ENCODE peak calls at places on chromosomes 5 and 9, in six cellular contexts. O is astrocyte, F is choroid plexus epithelial cell, G is heart right ventricle, Z is nephron progenitor cell, Q is NCI-H2081. X is an unnamed sample.

GRCh38 chr5:159887050-159887449 is 29.2 kb upstream of the ADRA1B start:
- DNase-seq in F (no peak), O (peak; percentile 44), Q (peak; percentile 75), Z (no peak), G (no peak), X (no peak)

GRCh38 chr9:63816742-63817621 is 1468.0 kb downstream of the FOXD4L5 start:
- DNase-seq in F (peak; percentile 91), G (peak; percentile 86), O (peak; percentile 81), Z (peak; percentile 90), Q (no peak), X (no peak)

GRCh38 chr5:54720346-54720745 is 202.8 kb downstream of the SNX18 start:
- DNase-seq in Z (no peak), O (no peak), F (peak; percentile 57), G (no peak), Q (no peak), X (no peak)

GRCh38 chr9:32490601-32491000 is 35.4 kb downstream of the RIGI start:
- DNase-seq in Z (no peak), Q (no peak), O (no peak), F (no peak), G (no peak), X (no peak)

GRCh38 chr9:21334603-21334968 is 618 bp downstream of the KLHL9 start:
- DNase-seq in F (peak; percentile 39), Q (peak; percentile 44), O (no peak), Z (no peak), G (no peak), X (no peak)

GRCh38 chr5:113050606-113051391 is 74.2 kb downstream of the DCP2 start:
- DNase-seq in Z (no peak), F (peak; percentile 80), Q (no peak), O (peak; percentile 88), G (no peak), X (no peak)

GRCh38 chr5:80937591-80937990 is 22.6 kb upstream of the RASGRF2 start:
- DNase-seq in Q (no peak), O (no peak), G (no peak), Z (no peak), F (no peak), X (no peak)

GRCh38 chr9:133615101-133615896 is 6.1 kb upstream of the FAM163B start:
- DNase-seq in G (no peak), Q (peak; percentile 24), F (no peak), Z (no peak), O (no peak), X (peak; percentile 84)

GRCh38 chr5:71743135-71743534 is 24.1 kb downstream of the CARTPT start:
- DNase-seq in O (no peak), Q (no peak), Z (no peak), G (no peak), F (peak; percentile 27), X (no peak)

GRCh38 chr5:53170748-53171349 is 61.3 kb upstream of the MOCS2 start:
- DNase-seq in G (no peak), F (peak; percentile 72), Z (peak; percentile 15), Q (peak; percentile 18), O (peak; percentile 12), X (no peak)

GRCh38 chr9:79858509-79858908 is 286.7 kb downstream of the TLE4 start:
- DNase-seq in G (no peak), O (no peak), Q (no peak), Z (no peak), F (peak; percentile 28), X (peak; percentile 8)

GRCh38 chr5:54610197-54610898 is 92.8 kb downstream of the SNX18 start:
- DNase-seq in Q (no peak), O (peak; percentile 50), G (no peak), Z (no peak), F (peak; percentile 29), X (no peak)

GRCh38 chr5:172618574-172619365 is 22.3 kb upstream of the NEURL1B start:
- DNase-seq in F (no peak), G (no peak), Q (no peak), O (no peak), Z (no peak), X (no peak)

GRCh38 chr5:180591249-180591887 is at the start of gene SCGB3A1:
- DNase-seq in Z (peak; percentile 35), O (no peak), F (no peak), Q (no peak), G (no peak), X (no peak)

GRCh38 chr5:2751592-2752021 is at the start of gene IRX2:
- DNase-seq in G (peak; percentile 84), Z (peak; percentile 92), F (peak; percentile 53), O (peak; percentile 96), Q (no peak), X (no peak)

GRCh38 chr5:104541129-104541528 is 978.5 kb upstream of the NUDT12 start:
- DNase-seq in G (no peak), O (no peak), Z (no peak), Q (no peak), F (no peak), X (no peak)

GRCh38 chr5:4581289-4581688 is 558.8 kb upstream of the ADAMTS16 start:
- DNase-seq in G (no peak), Z (no peak), Q (no peak), F (no peak), O (no peak), X (no peak)

GRCh38 chr5:9707766-9708462 is 77.8 kb upstream of the TAS2R1 start:
- DNase-seq in G (no peak), Q (no peak), O (no peak), F (no peak), Z (no peak), X (no peak)

GRCh38 chr9:102967979-102968378 is 27.2 kb upstream of the CYLC2 start:
- DNase-seq in O (no peak), F (no peak), Z (no peak), G (no peak), Q (no peak), X (no peak)

GRCh38 chr5:168592014-168592368 is 12.8 kb upstream of the PANK3 start:
- DNase-seq in G (no peak), Z (no peak), O (peak; percentile 59), Q (no peak), F (peak; percentile 69), X (no peak)

GRCh38 chr5:560792-561166 is 36.5 kb upstream of the SLC9A3 start:
- DNase-seq in F (no peak), Z (no peak), G (no peak), Q (no peak), O (no peak), X (no peak)

GRCh38 chr5:91474201-91474600 is 91.1 kb upstream of the ARRDC3 start:
- DNase-seq in Z (no peak), G (no peak), F (peak; percentile 26), Q (no peak), O (peak; percentile 51), X (no peak)

GRCh38 chr5:113546711-113547159 is 33.2 kb downstream of the YTHDC2 start:
- DNase-seq in G (no peak), Q (no peak), F (peak; percentile 69), O (peak; percentile 93), Z (no peak), X (no peak)

GRCh38 chr5:40410231-40410861 is 269.4 kb upstream of the PTGER4 start:
- DNase-seq in Q (no peak), G (no peak), F (peak; percentile 93), O (peak; percentile 86), Z (no peak), X (no peak)

GRCh38 chr5:122465086-122465485 is 153.0 kb downstream of the SNCAIP start:
- DNase-seq in Q (no peak), F (no peak), Z (no peak), O (no peak), G (no peak), X (no peak)

GRCh38 chr5:174063092-174063756 is 17.7 kb downstream of the NSG2 start:
- DNase-seq in G (no peak), O (no peak), Q (no peak), F (no peak), Z (no peak), X (no peak)

GRCh38 chr9:136300016-136300415 is 3.9 kb downstream of the CCDC187 start:
- DNase-seq in Z (no peak), G (no peak), F (no peak), O (no peak), Q (no peak), X (no peak)

GRCh38 chr5:612498-613424 is 621 bp downstream of the CEP72 start:
- DNase-seq in O (no peak), Z (no peak), G (no peak), Q (peak; percentile 67), F (peak; percentile 7), X (no peak)

GRCh38 chr5:35484241-35484640 is 133.4 kb upstream of the SPEF2 start:
- DNase-seq in Q (no peak), O (no peak), G (no peak), F (no peak), Z (no peak), X (no peak)

GRCh38 chr9:93155716-93156474 is 21.8 kb upstream of the NINJ1 start:
- DNase-seq in G (no peak), F (no peak), Z (no peak), Q (no peak), O (no peak), X (no peak)